ENCODE peak calls at places on chromosome 4, in five cellular contexts. W, A, D, X and P are unnamed samples.
A peak's percentile ranks its signal among the peaks of the same experiment; 100 is the strongest.

GRCh38 chr4:120704529-120704928 is 218.0 kb downstream of the PRDM5 start:
- DNase-seq in W (no peak), D (no peak), X (no peak), A (no peak), P (no peak)

GRCh38 chr4:83124079-83124780 is 9.7 kb upstream of the PLAC8 start:
- DNase-seq in A (no peak), X (peak; percentile 32), W (no peak), D (no peak), P (no peak)

GRCh38 chr4:76429636-76430035 is 5.4 kb upstream of the SHROOM3 start:
- DNase-seq in A (no peak), X (no peak), D (no peak), W (no peak), P (no peak)

GRCh38 chr4:39036172-39036571 is 4.0 kb upstream of the TMEM156 start:
- DNase-seq in D (no peak), X (no peak), W (peak; percentile 34), A (no peak), P (peak; percentile 69)

GRCh38 chr4:155026715-155027114 is 181.7 kb upstream of the NPY2R start:
- DNase-seq in X (no peak), W (no peak), D (no peak), A (no peak), P (no peak)

GRCh38 chr4:155543126-155543765 is 123.4 kb upstream of the GUCY1A1 start:
- DNase-seq in D (no peak), W (no peak), X (no peak), A (no peak), P (peak; percentile 36)

GRCh38 chr4:184784628-184785257 is 41.0 kb downstream of the ACSL1 start:
- DNase-seq in W (no peak), D (no peak), A (no peak), X (no peak), P (no peak)

GRCh38 chr4:173827707-173828106 is 297.7 kb upstream of the HAND2 start:
- DNase-seq in A (no peak), W (no peak), D (no peak), X (no peak), P (no peak)

GRCh38 chr4:6568689-6569332 is 6.2 kb upstream of the MAN2B2 start:
- DNase-seq in D (no peak), W (peak; percentile 38), A (no peak), X (no peak), P (peak; percentile 51)

DNA sequence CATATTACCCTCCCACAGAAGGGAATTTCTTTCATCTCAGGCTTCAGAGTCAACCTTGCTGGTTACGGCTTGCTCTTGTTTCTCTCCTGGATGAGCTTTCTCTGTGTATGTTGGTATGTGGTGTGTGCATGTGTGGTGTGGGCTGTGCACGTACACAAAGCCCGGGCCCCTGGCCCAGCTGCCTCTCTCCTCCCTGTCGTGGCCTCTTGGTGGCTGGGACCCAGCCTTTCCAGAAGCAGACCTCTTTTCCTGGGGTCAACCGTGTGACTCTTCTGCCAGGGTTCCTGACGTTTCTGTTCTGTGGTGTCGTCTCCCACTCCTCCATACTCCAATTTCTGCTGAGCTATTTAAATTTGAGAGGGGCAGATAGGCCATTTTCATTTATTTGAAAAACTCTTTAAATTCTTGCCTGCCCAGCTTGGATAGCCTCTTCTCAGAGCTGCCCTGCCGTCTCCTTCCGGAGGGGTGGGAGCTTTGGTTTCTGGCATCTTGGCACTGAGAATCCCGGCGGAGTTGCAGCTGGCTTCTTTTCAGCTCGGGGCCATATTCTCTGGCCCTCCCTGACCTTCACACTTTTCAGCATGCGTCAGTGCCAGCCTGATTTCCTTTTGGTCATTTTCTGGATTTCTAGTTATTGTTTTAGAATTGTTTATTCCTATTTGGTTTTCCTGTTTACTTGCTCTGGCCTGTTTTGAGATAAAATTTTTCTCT is 25.1 kb downstream of the FHDC1 start:
- DNase-seq in D (no peak), A (no peak), X (no peak), W (no peak), P (no peak)
- H3K27ac ChIP-seq in D (no peak overlapping the region), A (no peak overlapping the region), X (no peak overlapping the region), W (no peak overlapping the region), P (no peak overlapping the region)

GRCh38 chr4:15488658-15489470 is 19.2 kb downstream of the CC2D2A start:
- DNase-seq in W (no peak), X (no peak), A (no peak), D (no peak), P (no peak)

GRCh38 chr4:15498356-15498755 is 28.7 kb downstream of the CC2D2A start:
- DNase-seq in A (no peak), W (no peak), D (no peak), X (no peak), P (no peak)

GRCh38 chr4:15495621-15496020 is 25.9 kb downstream of the CC2D2A start:
- DNase-seq in W (no peak), D (no peak), A (no peak), X (no peak), P (no peak)

GRCh38 chr4:15489551-15489950 is 19.9 kb downstream of the CC2D2A start:
- DNase-seq in D (no peak), X (no peak), W (no peak), A (no peak), P (no peak)

GRCh38 chr4:15493411-15493810 is 23.7 kb downstream of the CC2D2A start:
- DNase-seq in W (no peak), A (no peak), X (no peak), D (no peak), P (no peak)
- H3K27ac ChIP-seq in W (no peak overlapping the region), A (no peak overlapping the region), X (no peak overlapping the region), D (no peak overlapping the region), P (no peak overlapping the region)

GRCh38 chr4:30754021-30754420 is 33.9 kb downstream of the PCDH7 start:
- DNase-seq in W (peak; percentile 24), A (no peak), D (no peak), X (no peak), P (peak; percentile 53)
- H3K27ac ChIP-seq in W (no peak overlapping the region), A (no peak overlapping the region), D (no peak overlapping the region), X (no peak overlapping the region), P (peak overlapping the region; percentile 98)

GRCh38 chr4:169986369-169986768 is 39.8 kb downstream of the MFAP3L start:
- DNase-seq in D (no peak), X (no peak), W (no peak), A (no peak), P (no peak)

GRCh38 chr4:169987327-169988228 is 38.6 kb downstream of the MFAP3L start:
- DNase-seq in D (no peak), A (no peak), X (no peak), W (no peak), P (no peak)

GRCh38 chr4:169985881-169986280 is 40.3 kb downstream of the MFAP3L start:
- DNase-seq in A (no peak), W (no peak), D (no peak), X (no peak), P (no peak)

GRCh38 chr4:169984745-169985144 is 41.5 kb downstream of the MFAP3L start:
- DNase-seq in X (no peak), W (no peak), D (no peak), A (no peak), P (no peak)

GRCh38 chr4:169988252-169988651 is 37.9 kb downstream of the MFAP3L start:
- DNase-seq in A (no peak), X (no peak), D (no peak), W (no peak), P (no peak)
- H3K27ac ChIP-seq in A (no peak overlapping the region), X (no peak overlapping the region), D (no peak overlapping the region), W (no peak overlapping the region), P (no peak overlapping the region)

GRCh38 chr4:118756958-118757357 is 71.8 kb downstream of the METTL14 start:
- DNase-seq in A (no peak), W (no peak), D (no peak), X (no peak), P (no peak)

GRCh38 chr4:118757761-118758213 is 72.6 kb downstream of the METTL14 start:
- DNase-seq in A (no peak), X (no peak), W (no peak), D (no peak), P (no peak)

GRCh38 chr4:118755438-118756226 is 70.4 kb downstream of the METTL14 start:
- DNase-seq in W (no peak), A (no peak), D (no peak), X (no peak), P (no peak)

GRCh38 chr4:118754890-118755289 is 69.7 kb downstream of the METTL14 start:
- DNase-seq in W (no peak), D (no peak), X (no peak), A (no peak), P (no peak)

GRCh38 chr4:118756429-118756828 is 71.2 kb downstream of the METTL14 start:
- DNase-seq in D (no peak), A (no peak), X (no peak), W (no peak), P (no peak)
- H3K27ac ChIP-seq in D (no peak overlapping the region), A (no peak overlapping the region), X (peak overlapping the region; percentile 64), W (no peak overlapping the region), P (no peak overlapping the region)

GRCh38 chr4:138111462-138112000 is 130.6 kb downstream of the SLC7A11 start:
- DNase-seq in D (no peak), W (no peak), X (no peak), A (no peak), P (no peak)
- H3K27ac ChIP-seq in D (no peak overlapping the region), W (no peak overlapping the region), X (no peak overlapping the region), A (no peak overlapping the region), P (peak overlapping the region; percentile 79)

GRCh38 chr4:41050116-41050515 is 164.2 kb downstream of the APBB2 start:
- DNase-seq in D (no peak), A (no peak), W (no peak), X (no peak), P (no peak)
- H3K27ac ChIP-seq in D (no peak overlapping the region), A (no peak overlapping the region), W (no peak overlapping the region), X (no peak overlapping the region), P (no peak overlapping the region)

GRCh38 chr4:8392591-8393190 is 47.8 kb downstream of the ACOX3 start:
- DNase-seq in X (no peak), W (no peak), A (no peak), D (no peak), P (no peak)
- H3K27ac ChIP-seq in X (peak overlapping the region; percentile 55), W (no peak overlapping the region), A (peak overlapping the region; percentile 87), D (no peak overlapping the region), P (no peak overlapping the region)

GRCh38 chr4:87654487-87655044 is 4.5 kb downstream of the DMP1 start:
- DNase-seq in A (no peak), X (no peak), D (no peak), W (no peak), P (no peak)
- H3K27ac ChIP-seq in A (no peak overlapping the region), X (no peak overlapping the region), D (no peak overlapping the region), W (no peak overlapping the region), P (no peak overlapping the region)

GRCh38 chr4:176780995-176781738 is 11.6 kb downstream of the VEGFC start:
- DNase-seq in X (no peak), D (no peak), A (no peak), W (peak; percentile 45), P (peak; percentile 41)

GRCh38 chr4:176779421-176779820 is 13.3 kb downstream of the VEGFC start:
- DNase-seq in A (no peak), W (no peak), D (no peak), X (no peak), P (no peak)

GRCh38 chr4:176775326-176775725 is 17.4 kb downstream of the VEGFC start:
- DNase-seq in A (no peak), D (no peak), W (no peak), X (no peak), P (no peak)

GRCh38 chr4:176778491-176778890 is 14.2 kb downstream of the VEGFC start:
- DNase-seq in A (no peak), X (no peak), D (no peak), W (peak; percentile 61), P (no peak)

DNA sequence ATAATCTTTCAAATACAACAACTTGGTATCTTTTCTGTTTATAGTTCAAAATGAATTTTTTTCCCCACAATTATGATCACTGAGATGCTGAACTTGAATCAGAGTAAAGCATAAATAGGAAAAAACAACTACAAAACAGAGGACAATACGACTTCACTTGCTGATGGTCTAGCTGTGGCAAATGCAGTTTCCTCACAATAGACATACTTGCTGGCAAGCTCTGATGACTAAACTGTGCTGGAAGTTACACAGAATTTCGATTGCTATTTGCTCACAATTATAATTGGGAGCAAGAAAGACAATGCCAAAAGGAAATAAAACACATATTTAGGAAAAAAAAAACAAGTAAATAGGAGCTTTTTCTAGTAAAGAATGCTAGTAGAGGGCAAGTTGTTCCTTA is 14.7 kb downstream of the VEGFC start:
- DNase-seq in D (no peak), W (peak; percentile 17), A (no peak), X (no peak), P (no peak)
- H3K27ac ChIP-seq in D (no peak overlapping the region), W (peak overlapping the region; percentile 47), A (peak overlapping the region; percentile 33), X (no peak overlapping the region), P (peak overlapping the region; percentile 89)